ENCODE peak calls at places on chromosomes 1 and 21, in four cellular contexts. I is glutamatergic neuron; Q is NCI-H1436; B is naive thymus-derived CD8-positive, alpha-beta T cell. A is an unnamed sample.

GRCh38 chr1:71677024-71677423 is 596.2 kb upstream of the ZRANB2 start:
- DNase-seq in I (no peak), B (no peak), Q (no peak), A (no peak)

GRCh38 chr1:247211339-247211738 is 39.5 kb upstream of the ZNF124 start:
- DNase-seq in I (no peak), B (no peak), Q (no peak), A (peak)

GRCh38 chr1:20290624-20291597 is at the start of gene VWA5B1:
- DNase-seq in B (no peak), Q (peak), I (peak), A (no peak)

GRCh38 chr1:119674835-119675289 is 26.8 kb upstream of the ZNF697 start:
- DNase-seq in I (peak), Q (peak), B (no peak), A (no peak)

GRCh38 chr1:114008352-114009041 is 29.2 kb downstream of the OLFML3 start:
- DNase-seq in B (no peak), Q (no peak), I (no peak), A (no peak)

GRCh38 chr1:53331446-53332187 is 3.7 kb upstream of the LRP8 start:
- DNase-seq in B (no peak), I (no peak), Q (no peak), A (no peak)

GRCh38 chr1:243917863-243918565 is 68.0 kb upstream of the AKT3 start:
- DNase-seq in B (no peak), I (no peak), Q (peak), A (no peak)

GRCh38 chr1:16085521-16085920 is 12.1 kb upstream of the FAM131C start:
- DNase-seq in I (no peak), B (no peak), Q (no peak), A (no peak)

GRCh38 chr1:230827081-230827681 is 41.1 kb downstream of the C1orf198 start:
- DNase-seq in Q (no peak), I (no peak), B (no peak), A (no peak)

GRCh38 chr1:7495894-7496293 is 275.2 kb upstream of the VAMP3 start:
- DNase-seq in Q (no peak), B (no peak), I (no peak), A (no peak)

GRCh38 chr1:10694274-10694632 is 102.2 kb downstream of the CASZ1 start:
- DNase-seq in I (no peak), B (no peak), Q (peak), A (no peak)

GRCh38 chr1:191608367-191608766 is 549.9 kb upstream of the RGS18 start:
- DNase-seq in B (no peak), I (no peak), Q (no peak), A (no peak)

GRCh38 chr1:30750751-30751291 is 6.8 kb downstream of the LAPTM5 start:
- DNase-seq in B (no peak), Q (peak), I (no peak), A (no peak)

GRCh38 chr1:89609781-89610456 is 23.0 kb upstream of the LRRC8C start:
- DNase-seq in I (no peak), Q (no peak), B (peak), A (no peak)

GRCh38 chr1:79839882-79840281 is 833.4 kb upstream of the ADGRL4 start:
- DNase-seq in I (no peak), B (no peak), Q (no peak), A (no peak)

GRCh38 chr1:154736840-154737239 is 128.9 kb upstream of the ADAR start:
- DNase-seq in Q (no peak), B (no peak), I (no peak), A (no peak)

GRCh38 chr1:182383037-182383661 is 8.4 kb downstream of the GLUL start:
- DNase-seq in Q (no peak), B (no peak), I (no peak), A (no peak)

GRCh38 chr1:202701200-202701599 is 9.1 kb downstream of the SYT2 start:
- DNase-seq in B (no peak), Q (no peak), I (no peak), A (no peak)

GRCh38 chr21:34818663-34819158 is 149.9 kb downstream of the CLIC6 start:
- DNase-seq in B (no peak), Q (no peak), I (no peak), A (no peak)

GRCh38 chr21:33433425-33434114 is 30.4 kb downstream of the IFNGR2 start:
- DNase-seq in I (no peak), Q (no peak), B (no peak), A (no peak)

GRCh38 chr1:47630346-47630745 is 192.5 kb downstream of the FOXD2 start:
- DNase-seq in Q (no peak), I (no peak), B (no peak), A (no peak)

GRCh38 chr1:32485554-32486255 is 20.8 kb downstream of the ZBTB8B start:
- DNase-seq in Q (no peak), I (no peak), B (no peak), A (no peak)

GRCh38 chr1:30014031-30014430 is 709.4 kb downstream of the MATN1 start:
- DNase-seq in I (no peak), Q (no peak), B (no peak), A (no peak)

GRCh38 chr1:225818229-225818628 is 8.3 kb downstream of the EPHX1 start:
- DNase-seq in B (no peak), Q (no peak), I (no peak), A (no peak)

GRCh38 chr1:187051618-187052232 is 223.0 kb downstream of the PLA2G4A start:
- DNase-seq in Q (peak), B (peak), I (no peak), A (peak)

GRCh38 chr1:14968251-14968812 is 185.2 kb upstream of the TMEM51 start:
- DNase-seq in B (no peak), I (peak), Q (no peak), A (no peak)

GRCh38 chr1:5844442-5844841 is 147.8 kb downstream of the NPHP4 start:
- DNase-seq in I (no peak), Q (no peak), B (no peak), A (no peak)

GRCh38 chr1:19505694-19506457 is 20.5 kb upstream of the CAPZB start:
- DNase-seq in Q (no peak), I (no peak), B (no peak), A (no peak)

GRCh38 chr1:185920602-185921001 is 186.4 kb downstream of the HMCN1 start:
- DNase-seq in Q (no peak), I (no peak), B (no peak), A (no peak)

GRCh38 chr1:14852301-14852700 is 253.8 kb downstream of the KAZN start:
- DNase-seq in I (no peak), B (no peak), Q (no peak), A (no peak)